ENCODE peak calls at places on chromosomes 16 and 17, in five cellular contexts. T is heart left ventricle, S is GM12865, E is lower leg skin, B is suprapubic skin. P is an unnamed sample.

GRCh38 chr16:3595110-3595486 is 16.3 kb downstream of the SLX4 start:
- DNase-seq in T (no peak), S (no peak), E (no peak), B (no peak), P (no peak)

GRCh38 chr17:57593739-57594462 is 151.2 kb downstream of the CCDC182 start:
- DNase-seq in T (no peak), S (no peak), E (no peak), B (peak), P (no peak)

GRCh38 chr16:65922923-65923322 is 443.6 kb upstream of the CDH5 start:
- DNase-seq in T (no peak), S (no peak), E (no peak), B (no peak), P (no peak)

GRCh38 chr16:22402191-22402590 is 27.8 kb upstream of the CDR2 start:
- DNase-seq in T (no peak), S (no peak), E (no peak), B (no peak), P (peak)

GRCh38 chr17:16068323-16068722 is 68.7 kb downstream of the TTC19 start:
- DNase-seq in T (no peak), S (no peak), E (no peak), B (no peak), P (no peak)

GRCh38 chr16:4200000-4200780 is 41.7 kb downstream of the SRL start:
- DNase-seq in T (peak), S (peak), E (peak), B (no peak), P (peak)

GRCh38 chr17:78342438-78343098 is 17.3 kb downstream of the SOCS3 start:
- DNase-seq in T (peak), S (no peak), E (peak), B (peak), P (peak)

GRCh38 chr16:84115919-84116719 is 623 bp downstream of the MBTPS1 start:
- DNase-seq in T (no peak), S (peak), E (peak), B (no peak), P (peak)

GRCh38 chr17:78412403-78412802 is 34.0 kb downstream of the PGS1 start:
- DNase-seq in T (no peak), S (no peak), E (no peak), B (no peak), P (no peak)

GRCh38 chr16:2838928-2839327 is 8.8 kb downstream of the ZG16B start:
- DNase-seq in T (peak), S (peak), E (no peak), B (no peak), P (peak)

GRCh38 chr16:65760874-65761273 is 605.6 kb upstream of the CDH5 start:
- DNase-seq in T (no peak), S (no peak), E (no peak), B (no peak), P (no peak)

GRCh38 chr16:69566437-69567030 is 768 bp downstream of the NFAT5 start:
- DNase-seq in T (peak), S (peak), E (peak), B (no peak), P (peak)

GRCh38 chr16:10188236-10188635 is 6.0 kb upstream of the GRIN2A start:
- DNase-seq in T (no peak), S (no peak), E (no peak), B (no peak), P (no peak)

GRCh38 chr16:1815461-1815860 is 11.2 kb downstream of the HAGH start:
- DNase-seq in T (no peak), S (no peak), E (no peak), B (no peak), P (no peak)

GRCh38 chr17:82418001-82418986 is at the start of the genes HEXD and OGFOD3:
- DNase-seq in T (peak), S (peak), E (peak), B (no peak), P (peak)

GRCh38 chr16:55499951-55500350 is 8.9 kb upstream of the LPCAT2 start:
- DNase-seq in T (no peak), S (no peak), E (peak), B (peak), P (peak)

GRCh38 chr17:17412331-17412730 is 64.5 kb upstream of the MED9 start:
- DNase-seq in T (no peak), S (no peak), E (no peak), B (no peak), P (peak)

GRCh38 chr16:53546988-53547391 is 44.0 kb upstream of the AKTIP start:
- DNase-seq in T (no peak), S (peak), E (no peak), B (no peak), P (no peak)

GRCh38 chr16:55709801-55710200 is 54.0 kb downstream of the SLC6A2 start:
- DNase-seq in T (no peak), S (no peak), E (peak), B (no peak), P (no peak)

GRCh38 chr16:29664133-29664912 is 1.3 kb downstream of the SPN start:
- DNase-seq in T (no peak), S (peak), E (no peak), B (no peak), P (no peak)

GRCh38 chr17:73706858-73707257 is 62.6 kb upstream of the SDK2 start:
- DNase-seq in T (no peak), S (no peak), E (no peak), B (no peak), P (no peak)

GRCh38 chr17:62444063-62444462 is 20.4 kb downstream of the METTL2A start:
- DNase-seq in T (no peak), S (no peak), E (no peak), B (no peak), P (no peak)

GRCh38 chr16:4321286-4322120 is 5.6 kb downstream of the GLIS2 start:
- DNase-seq in T (no peak), S (no peak), E (no peak), B (no peak), P (no peak)

GRCh38 chr17:66737524-66737923 is 97.4 kb upstream of the CACNG5 start:
- DNase-seq in T (peak), S (no peak), E (no peak), B (no peak), P (peak)

GRCh38 chr16:87538160-87538559 is 45.3 kb upstream of the ZCCHC14 start:
- DNase-seq in T (no peak), S (no peak), E (no peak), B (no peak), P (no peak)

GRCh38 chr17:35788504-35788998 is 6.9 kb downstream of the MMP28 start:
- DNase-seq in T (no peak), S (no peak), E (peak), B (peak), P (peak)

GRCh38 chr17:77325537-77325825 is 184.7 kb downstream of the SEC14L1 start:
- DNase-seq in T (no peak), S (peak), E (no peak), B (no peak), P (no peak)
- H3K4me3 ChIP-seq in T (no peak), S (peak), E (no peak), B (no peak), P (no peak)

DNA sequence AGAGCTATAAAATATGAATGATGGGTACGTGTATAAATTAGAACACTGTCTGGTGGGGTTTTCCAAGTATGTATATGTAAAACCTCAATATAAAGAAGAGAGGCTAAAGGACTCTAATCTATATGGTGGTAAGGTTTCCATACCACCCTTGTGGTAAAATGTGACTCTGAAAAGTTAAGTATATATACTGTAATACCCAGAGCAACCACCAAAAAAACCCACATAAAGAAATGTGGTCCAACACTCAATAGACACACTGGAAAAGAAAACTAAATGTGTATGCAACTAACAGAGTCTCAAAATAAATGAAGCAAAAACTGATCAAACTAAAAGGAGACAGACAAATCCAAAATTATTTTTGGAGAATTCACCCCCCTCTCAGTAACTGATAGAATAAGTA is 72.2 kb downstream of the XPO6 start:
- DNase-seq in T (no peak), S (no peak), E (no peak), B (no peak), P (no peak)
- TF ChIP-seq CTCF in T (no peak), S (no peak), E (no peak), B (no peak), P (no peak)

GRCh38 chr17:50117202-50118040 is 12.5 kb downstream of the SAMD14 start:
- DNase-seq in T (peak), S (peak), E (no peak), B (no peak), P (peak)
- H3K4me3 ChIP-seq in T (peak), S (no peak), E (no peak), B (peak), P (no peak)

GRCh38 chr16:50781518-50781917 is 39.6 kb downstream of the CYLD start:
- DNase-seq in T (no peak), S (no peak), E (no peak), B (no peak), P (no peak)

GRCh38 chr16:50778284-50779163 is 36.6 kb downstream of the CYLD start:
- DNase-seq in T (no peak), S (peak), E (no peak), B (no peak), P (no peak)

GRCh38 chr16:50776042-50776441 is 34.2 kb downstream of the CYLD start:
- DNase-seq in T (no peak), S (no peak), E (no peak), B (no peak), P (no peak)

GRCh38 chr16:50781043-50781442 is 39.2 kb downstream of the CYLD start:
- DNase-seq in T (no peak), S (no peak), E (no peak), B (no peak), P (no peak)
- TF ChIP-seq CTCF in T (no peak), S (no peak), E (no peak), B (no peak), P (no peak)

GRCh38 chr17:76142044-76143041 is 1.3 kb upstream of the FOXJ1 start:
- DNase-seq in T (no peak), S (no peak), E (no peak), B (no peak), P (no peak)

GRCh38 chr17:76139801-76140660 is 1.0 kb downstream of the FOXJ1 start:
- DNase-seq in T (no peak), S (peak), E (no peak), B (no peak), P (no peak)

GRCh38 chr17:76139261-76139752 is 1.7 kb downstream of the FOXJ1 start:
- DNase-seq in T (no peak), S (no peak), E (no peak), B (no peak), P (no peak)

GRCh38 chr17:76141212-76142043 is at the start of gene FOXJ1:
- DNase-seq in T (peak), S (peak), E (peak), B (no peak), P (peak)

GRCh38 chr17:76140661-76141211 is 309 bp downstream of the FOXJ1 start:
- DNase-seq in T (no peak), S (no peak), E (no peak), B (no peak), P (no peak)
- H3K4me3 ChIP-seq in T (peak), S (no peak), E (no peak), B (peak), P (peak)

GRCh38 chr16:57945740-57946138 is 25.2 kb downstream of the CNGB1 start:
- DNase-seq in T (no peak), S (no peak), E (no peak), B (no peak), P (peak)
- TF ChIP-seq CTCF in T (no peak), S (no peak), E (no peak), B (no peak), P (no peak)

GRCh38 chr17:80071116-80071980 is 30.0 kb upstream of the GAA start:
- DNase-seq in T (peak), S (no peak), E (no peak), B (no peak), P (peak)
- H3K4me3 ChIP-seq in T (peak), S (no peak), E (no peak), B (peak), P (peak)

DNA sequence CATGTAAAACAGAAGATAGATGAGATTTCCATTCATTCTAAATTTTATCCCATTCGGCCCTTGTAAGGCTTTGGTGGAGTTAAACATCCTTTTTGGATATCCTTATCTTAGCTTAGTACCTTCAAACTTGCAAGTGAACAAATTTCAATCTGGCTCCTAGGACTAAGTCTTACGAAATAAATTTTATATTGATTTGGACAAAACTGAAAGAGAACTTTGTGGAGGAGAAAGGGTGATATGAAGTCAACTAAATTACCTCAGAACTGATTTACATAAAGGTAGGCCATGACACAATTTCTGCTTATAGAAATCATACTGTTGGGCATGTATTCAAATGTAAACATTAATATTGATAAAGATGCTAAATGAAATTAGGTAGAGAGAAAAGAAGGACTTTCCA is 175.3 kb upstream of the C17orf78 start:
- DNase-seq in T (no peak), S (no peak), E (no peak), B (no peak), P (no peak)
- TF ChIP-seq CTCF in T (no peak), S (no peak), E (no peak), B (no peak), P (no peak)

P was measured in foreskin fibroblast.